ENCODE peak calls at places on chromosomes 11 and 22, in four cellular contexts. S, U, N and H are unnamed samples.

GRCh38 chr11:68962527-68963250 is 18.1 kb downstream of the MRGPRD start:
- DNase-seq in N (no peak), U (no peak), S (no peak), H (no peak)

GRCh38 chr11:75591371-75591770 is 29.3 kb downstream of the SERPINH1 start:
- DNase-seq in N (no peak), U (no peak), S (no peak), H (no peak)

GRCh38 chr22:28989484-28989883 is 72.1 kb downstream of the C22orf31 start:
- DNase-seq in U (no peak), N (no peak), S (no peak), H (no peak)

GRCh38 chr11:14892036-14892556 is at the start of gene CYP2R1:
- DNase-seq in U (peak; percentile 92), N (peak; percentile 100), S (peak; percentile 84), H (peak; percentile 87)

GRCh38 chr11:19882356-19882755 is 169.7 kb downstream of the NAV2 start:
- DNase-seq in N (no peak), S (no peak), U (no peak), H (no peak)

GRCh38 chr22:32617271-32617670 is 142.7 kb downstream of the FBXO7 start:
- DNase-seq in U (no peak), S (no peak), N (no peak), H (no peak)

GRCh38 chr11:119551726-119552510 is 128.9 kb upstream of the THY1 start:
- DNase-seq in U (peak; percentile 19), S (no peak), N (no peak), H (no peak)

GRCh38 chr11:24575392-24575791 is 78.5 kb downstream of the LUZP2 start:
- DNase-seq in U (no peak), S (no peak), N (no peak), H (no peak)

GRCh38 chr22:36291831-36292740 is 39.2 kb downstream of the APOL1 start:
- DNase-seq in N (no peak), S (no peak), U (no peak), H (no peak)

GRCh38 chr11:91630916-91631673 is 593.5 kb upstream of the FAT3 start:
- DNase-seq in S (no peak), U (no peak), N (no peak), H (no peak)

GRCh38 chr22:35177811-35178210 is 79.5 kb upstream of the HMGXB4 start:
- DNase-seq in U (no peak), N (no peak), S (no peak), H (no peak)

GRCh38 chr11:116576523-116576922 is 196.3 kb downstream of the BUD13 start:
- DNase-seq in S (no peak), N (no peak), U (no peak), H (peak; percentile 54)

GRCh38 chr11:92642146-92642919 is 327.1 kb upstream of the MTNR1B start:
- DNase-seq in S (no peak), U (no peak), N (no peak), H (no peak)

GRCh38 chr22:17918840-17919239 is 105.5 kb downstream of the MICAL3 start:
- DNase-seq in S (no peak), N (no peak), U (no peak), H (no peak)

GRCh38 chr22:41288245-41288946 is 2.4 kb upstream of the RANGAP1 start:
- DNase-seq in N (no peak), S (no peak), U (no peak), H (peak; percentile 92)

GRCh38 chr11:34682822-34683221 is 61.9 kb downstream of the EHF start:
- DNase-seq in U (no peak), S (no peak), N (no peak), H (no peak)

GRCh38 chr22:40637181-40638150 is 947 bp upstream of the MRTFA start:
- DNase-seq in N (peak; percentile 37), U (peak; percentile 55), S (no peak), H (no peak)

GRCh38 chr11:120229451-120230424 is 10.2 kb upstream of the POU2F3 start:
- DNase-seq in S (no peak), U (no peak), N (peak; percentile 64), H (peak; percentile 23)

GRCh38 chr11:111456859-111457730 is 55.1 kb downstream of the BTG4 start:
- DNase-seq in U (no peak), N (no peak), S (no peak), H (no peak)

GRCh38 chr11:69511358-69512015 is 30.0 kb downstream of the LINC01488 start:
- DNase-seq in U (no peak), N (no peak), S (no peak), H (no peak)

GRCh38 chr11:129283141-129283540 is 91.0 kb upstream of the ARHGAP32 start:
- DNase-seq in U (no peak), N (no peak), S (no peak), H (peak; percentile 40)

GRCh38 chr11:108483163-108483562 is 15.0 kb downstream of the POGLUT3 start:
- DNase-seq in S (no peak), N (no peak), U (no peak), H (no peak)

GRCh38 chr11:64331569-64332371 is 8.2 kb upstream of the CCDC88B start:
- DNase-seq in N (peak; percentile 72), U (peak; percentile 76), S (peak; percentile 80), H (peak; percentile 69)

GRCh38 chr11:46674463-46675287 is 25.7 kb downstream of the ARHGAP1 start:
- DNase-seq in N (no peak), U (peak; percentile 78), S (no peak), H (peak; percentile 53)

GRCh38 chr11:122045181-122045586 is 70.8 kb downstream of the BLID start:
- DNase-seq in U (no peak), N (no peak), S (no peak), H (no peak)

GRCh38 chr11:77687088-77687487 is 49.5 kb upstream of the CLNS1A start:
- DNase-seq in N (no peak), S (no peak), U (no peak), H (no peak)

GRCh38 chr11:76212086-76213035 is 6.1 kb upstream of the WNT11 start:
- DNase-seq in N (no peak), S (no peak), U (no peak), H (no peak)

GRCh38 chr22:44449061-44449682 is 48.9 kb downstream of the RTL6 start:
- DNase-seq in N (peak; percentile 12), S (no peak), U (no peak), H (no peak)

GRCh38 chr22:44026066-44026629 is 2.0 kb downstream of the PARVB start:
- DNase-seq in U (no peak), N (no peak), S (no peak), H (no peak)

GRCh38 chr22:50011447-50012200 is 941 bp downstream of the IL17REL start:
- DNase-seq in N (no peak), S (no peak), U (no peak), H (no peak)

GRCh38 chr22:36946436-36947158 is 33.2 kb downstream of the CSF2RB start:
- DNase-seq in N (no peak), U (no peak), S (no peak), H (no peak)

GRCh38 chr22:32917577-32918375 is 116.3 kb downstream of the TIMP3 start:
- DNase-seq in U (no peak), N (no peak), S (no peak), H (no peak)

GRCh38 chr11:28913883-28914282 is 805.7 kb downstream of the METTL15 start:
- DNase-seq in S (no peak), U (no peak), N (no peak), H (no peak)

GRCh38 chr11:1041936-1042608 is 5.6 kb upstream of the MUC6 start:
- DNase-seq in S (no peak), U (no peak), N (peak; percentile 59), H (peak; percentile 35)

GRCh38 chr22:48600681-48601080 is 1227.0 kb downstream of the BRD1 start:
- DNase-seq in S (no peak), U (no peak), N (no peak), H (no peak)

GRCh38 chr11:96207459-96208449 is 135.2 kb downstream of the MAML2 start:
- DNase-seq in U (no peak), N (no peak), S (no peak), H (peak; percentile 84)

GRCh38 chr11:38687008-38687407 is 2089.0 kb upstream of the RAG2 start:
- DNase-seq in N (no peak), S (no peak), U (no peak), H (no peak)
- TF ChIP-seq CBX5 in N (no peak), S (no peak), U (no peak), H (no peak)

DNA sequence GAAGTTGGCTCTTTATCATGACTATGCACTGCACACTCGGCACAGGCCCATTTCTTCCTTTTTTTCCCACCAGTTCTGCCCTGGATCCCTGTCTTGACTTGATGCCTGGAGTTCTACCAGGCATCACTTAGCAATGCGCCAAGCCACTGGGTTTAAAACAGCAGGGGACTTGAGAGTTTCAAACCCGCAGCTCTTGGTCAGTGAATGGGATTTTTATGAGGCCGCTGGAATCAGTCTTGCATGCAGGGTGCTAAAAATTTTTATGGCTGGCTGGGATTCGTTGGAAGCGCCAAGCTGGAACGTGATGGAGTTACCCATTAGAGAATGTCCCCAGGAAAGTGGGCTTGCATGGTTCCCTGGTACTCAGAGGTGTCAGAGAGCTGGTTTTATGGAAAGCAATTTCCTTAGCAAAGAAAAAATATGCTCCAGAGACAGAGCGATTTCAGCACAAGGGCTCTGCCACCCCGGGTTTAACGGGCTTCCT is 433.0 kb downstream of the TENM4 start:
- DNase-seq in N (no peak), S (no peak), U (no peak), H (no peak)
- TF ChIP-seq CEBPB in N (no peak), S (no peak), U (no peak), H (no peak)

DNA sequence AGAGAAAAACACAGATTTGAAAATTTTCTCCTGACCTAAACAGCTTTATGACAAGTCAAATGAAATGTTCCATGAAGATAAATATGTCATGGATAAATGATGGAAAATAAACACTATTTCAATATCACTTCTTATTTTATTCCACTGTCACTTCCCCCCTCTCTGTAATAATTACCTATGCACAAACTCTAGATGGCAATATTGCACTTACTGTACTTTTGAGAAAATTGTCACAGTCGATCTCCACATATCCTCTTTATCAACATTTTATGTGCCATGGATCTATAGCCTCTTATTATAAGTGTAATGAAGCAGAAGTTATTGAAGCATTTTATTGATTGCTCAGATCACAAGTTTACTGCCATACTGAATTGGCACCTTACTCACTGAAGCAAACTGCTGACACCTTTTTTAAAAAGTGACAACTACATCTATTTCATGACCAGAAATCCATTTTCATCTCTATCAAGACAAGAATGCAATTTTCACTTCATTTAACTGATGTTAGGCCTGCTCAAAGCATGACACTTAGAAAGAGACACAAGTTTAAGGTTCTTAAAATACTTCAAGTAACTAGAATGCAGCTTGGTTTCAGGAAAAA is 133.4 kb downstream of the DCDC1 start:
- DNase-seq in U (no peak), S (no peak), N (no peak), H (no peak)
- TF ChIP-seq CBX5 in U (no peak), S (no peak), N (no peak), H (no peak)

GRCh38 chr11:48116843-48117242 is 99.8 kb upstream of the OR4B1 start:
- DNase-seq in S (no peak), U (no peak), N (peak; percentile 36), H (peak; percentile 12)
- TF ChIP-seq CEBPB in S (no peak), U (no peak), N (no peak), H (no peak)